ENCODE peak calls at places on chromosomes 7 and 10, in seven cellular contexts. P is HEK293T, Z is GM03348, I is neural progenitor cell, J is LoVo, D is OCI-LY7, Q is NCI-H1694 treated with DMSO at 0.1 percent for 48 hours. E is an unnamed sample.
A peak's percentile ranks its signal among the peaks of the same experiment; 100 is the strongest.

GRCh38 chr7:70135656-70136055 is 537.4 kb downstream of the AUTS2 start:
- DNase-seq in I (no peak), Z (no peak), D (no peak), Q (peak; percentile 91), P (no peak), J (no peak), E (no peak)

GRCh38 chr10:111516144-111516543 is 439.3 kb downstream of the ADRA2A start:
- DNase-seq in I (no peak), D (no peak), Q (no peak), J (no peak), Z (no peak), P (no peak), E (no peak)

GRCh38 chr10:132754071-132754470 is 31.9 kb downstream of the NKX6-2 start:
- DNase-seq in I (no peak), D (no peak), Z (no peak), Q (no peak), J (no peak), P (no peak), E (no peak)

GRCh38 chr7:95758187-95758586 is 14.2 kb upstream of the DYNC1I1 start:
- DNase-seq in D (no peak), Z (no peak), J (no peak), P (peak; percentile 37), I (peak; percentile 39), Q (no peak), E (peak; percentile 76)

GRCh38 chr10:111551001-111551400 is 474.2 kb downstream of the ADRA2A start:
- DNase-seq in D (no peak), P (no peak), Q (no peak), Z (peak; percentile 8), J (no peak), I (no peak), E (no peak)

GRCh38 chr7:157470017-157470322 is 133.2 kb downstream of the DNAJB6 start:
- DNase-seq in D (no peak), J (no peak), Q (no peak), P (no peak), I (no peak), Z (no peak), E (no peak)

GRCh38 chr10:123718544-123719060 is 52.4 kb downstream of the GPR26 start:
- DNase-seq in D (no peak), Q (no peak), J (no peak), P (no peak), I (no peak), Z (no peak), E (no peak)

GRCh38 chr10:4102802-4103344 is 317.9 kb upstream of the KLF6 start:
- DNase-seq in P (no peak), Z (no peak), I (no peak), J (no peak), Q (no peak), D (no peak), E (no peak)

GRCh38 chr7:157769016-157769869 is 432.4 kb downstream of the DNAJB6 start:
- DNase-seq in D (no peak), I (peak; percentile 52), Q (no peak), J (no peak), P (no peak), Z (no peak), E (no peak)

GRCh38 chr10:120012133-120012405 is 119.5 kb downstream of the SEC23IP start:
- DNase-seq in P (no peak), D (no peak), Q (peak; percentile 21), I (no peak), Z (no peak), J (no peak), E (no peak)

GRCh38 chr10:132223156-132223590 is 36.4 kb downstream of the DPYSL4 start:
- DNase-seq in Q (peak; percentile 40), Z (peak; percentile 95), I (peak; percentile 91), P (peak; percentile 97), D (peak; percentile 17), J (peak; percentile 42), E (no peak)

GRCh38 chr10:102645388-102645740 is 1.1 kb downstream of the TRIM8 start:
- DNase-seq in Q (peak; percentile 14), Z (no peak), I (no peak), P (no peak), J (peak; percentile 69), D (peak; percentile 67), E (peak; percentile 29)

E was measured in NCI-H345.